ENCODE peak calls at places on chromosomes 11 and 22, in seven cellular contexts. G, J, M, A, Y, Q and O are unnamed samples.

GRCh38 chr11:18046116-18046777 is at the start of gene TPH1:
- DNase-seq in G (no peak), J (no peak), M (no peak), A (peak; percentile 49), Y (no peak), Q (peak; percentile 80), O (no peak)

GRCh38 chr22:16131918-16132317 is 442.1 kb downstream of the POTEH start:
- DNase-seq in G (no peak), J (no peak), M (no peak), A (no peak), Y (no peak), Q (no peak), O (no peak)

GRCh38 chr11:100687032-100687629 is at the start of gene ARHGAP42:
- DNase-seq in G (no peak), J (no peak), M (no peak), A (peak; percentile 78), Y (no peak), Q (peak; percentile 87), O (no peak)

GRCh38 chr11:118436639-118437045 is 350 bp downstream of the KMT2A start:
- DNase-seq in G (peak; percentile 59), J (no peak), M (peak; percentile 21), A (peak; percentile 35), Y (no peak), Q (no peak), O (no peak)

GRCh38 chr11:105862736-105863367 is 159.2 kb downstream of the MSANTD4 start:
- DNase-seq in G (no peak), J (no peak), M (no peak), A (no peak), Y (peak; percentile 63), Q (no peak), O (no peak)

GRCh38 chr11:26575946-26576345 is 3.9 kb upstream of the MUC15 start:
- DNase-seq in G (no peak), J (no peak), M (no peak), A (no peak), Y (no peak), Q (no peak), O (no peak)

GRCh38 chr11:8532475-8532874 is 61.6 kb downstream of the STK33 start:
- DNase-seq in G (no peak), J (no peak), M (no peak), A (no peak), Y (no peak), Q (no peak), O (no peak)

GRCh38 chr11:105619556-105619955 is 9.7 kb downstream of the GRIA4 start:
- DNase-seq in G (no peak), J (no peak), M (no peak), A (no peak), Y (no peak), Q (no peak), O (no peak)

GRCh38 chr22:39348909-39349505 is 784 bp upstream of the SYNGR1 start:
- DNase-seq in G (no peak), J (peak; percentile 44), M (no peak), A (peak; percentile 58), Y (no peak), Q (peak; percentile 75), O (no peak)

GRCh38 chr11:13227676-13228255 is 49.8 kb upstream of the BMAL1 start:
- DNase-seq in G (no peak), J (no peak), M (no peak), A (no peak), Y (no peak), Q (no peak), O (no peak)

GRCh38 chr11:57480409-57481137 is 20.2 kb downstream of the RTN4RL2 start:
- DNase-seq in G (peak; percentile 58), J (no peak), M (no peak), A (peak; percentile 64), Y (peak; percentile 46), Q (peak; percentile 88), O (peak; percentile 96)

GRCh38 chr11:2301631-2302272 is at the start of the genes C11orf21 and TSPAN32:
- DNase-seq in G (peak; percentile 49), J (no peak), M (no peak), A (no peak), Y (no peak), Q (peak; percentile 78), O (no peak)

GRCh38 chr11:95821640-95822039 is 31.3 kb downstream of the CEP57 start:
- DNase-seq in G (no peak), J (no peak), M (no peak), A (no peak), Y (no peak), Q (no peak), O (no peak)

GRCh38 chr22:47134222-47134621 is 371.8 kb downstream of the TBC1D22A start:
- DNase-seq in G (no peak), J (no peak), M (no peak), A (no peak), Y (no peak), Q (peak; percentile 11), O (no peak)

GRCh38 chr22:24175160-24175808 is 6.0 kb upstream of the SUSD2 start:
- DNase-seq in G (peak; percentile 62), J (peak; percentile 50), M (peak; percentile 28), A (peak; percentile 90), Y (peak; percentile 15), Q (peak; percentile 95), O (no peak)

GRCh38 chr22:37801946-37802309 is 5.8 kb upstream of the GCAT start:
- DNase-seq in G (no peak), J (no peak), M (no peak), A (no peak), Y (peak; percentile 16), Q (no peak), O (peak; percentile 15)

GRCh38 chr11:82326853-82327252 is 406.8 kb downstream of the FAM181B start:
- DNase-seq in G (no peak), J (no peak), M (no peak), A (no peak), Y (no peak), Q (no peak), O (no peak)

GRCh38 chr22:20398420-20398819 is 4.5 kb downstream of the ZNF74 start:
- DNase-seq in G (no peak), J (no peak), M (no peak), A (no peak), Y (no peak), Q (no peak), O (no peak)

GRCh38 chr11:3836903-3837302 is 3.9 kb downstream of the RHOG start:
- DNase-seq in G (peak; percentile 41), J (no peak), M (no peak), A (no peak), Y (no peak), Q (peak; percentile 86), O (no peak)

GRCh38 chr22:20741008-20741633 is 32.8 kb upstream of the SERPIND1 start:
- DNase-seq in G (no peak), J (no peak), M (no peak), A (no peak), Y (no peak), Q (no peak), O (no peak)

GRCh38 chr11:89405629-89406028 is 85.5 kb downstream of the NOX4 start:
- DNase-seq in G (no peak), J (no peak), M (no peak), A (no peak), Y (no peak), Q (no peak), O (no peak)

GRCh38 chr11:35980646-35981402 is 37.0 kb downstream of the LDLRAD3 start:
- DNase-seq in G (no peak), J (no peak), M (no peak), A (no peak), Y (no peak), Q (no peak), O (no peak)

GRCh38 chr11:20991471-20991870 is 322.1 kb downstream of the NELL1 start:
- DNase-seq in G (no peak), J (no peak), M (no peak), A (no peak), Y (peak; percentile 8), Q (peak; percentile 40), O (no peak)